ENCODE peak calls at places on chromosomes 6 and 20, in four cellular contexts. Z, K, L and S are unnamed samples.

GRCh38 chr6:161038229-161039003 is 46.8 kb downstream of the MAP3K4 start:
- DNase-seq in Z (no peak), L (no peak), K (peak), S (no peak)

GRCh38 chr20:48538058-48538825 is 289.6 kb downstream of the PREX1 start:
- DNase-seq in K (peak), L (no peak), Z (peak), S (no peak)

GRCh38 chr6:11120273-11121005 is 8.9 kb upstream of the ERVFRD-1 start:
- DNase-seq in K (no peak), Z (no peak), L (no peak), S (no peak)

GRCh38 chr20:34522969-34523871 is 7.0 kb downstream of the DYNLRB1 start:
- DNase-seq in Z (peak), K (peak), L (peak), S (peak)

GRCh38 chr6:53152576-53152975 is 3.9 kb upstream of the GCM1 start:
- DNase-seq in K (no peak), L (no peak), Z (no peak), S (no peak)

GRCh38 chr6:81774542-81774941 is 22.1 kb upstream of the TENT5A start:
- DNase-seq in L (no peak), K (peak), Z (peak), S (no peak)

GRCh38 chr6:159169557-159170332 is 545 bp downstream of the FNDC1 start:
- DNase-seq in Z (no peak), L (no peak), K (peak), S (peak)

GRCh38 chr6:89311853-89312531 is 3.1 kb downstream of the GABRR2 start:
- DNase-seq in Z (peak), L (no peak), K (no peak), S (peak)

GRCh38 chr6:66336171-66336570 is 629.1 kb upstream of the EYS start:
- DNase-seq in Z (no peak), L (no peak), K (no peak), S (no peak)

GRCh38 chr20:62357681-62358080 is 9.4 kb downstream of the LAMA5 start:
- DNase-seq in L (no peak), K (no peak), Z (no peak), S (no peak)

GRCh38 chr6:102895683-102896082 is 1502.2 kb downstream of the GRIK2 start:
- DNase-seq in L (no peak), Z (no peak), K (no peak), S (no peak)

GRCh38 chr6:136012198-136012884 is 160.8 kb downstream of the PDE7B start:
- DNase-seq in K (no peak), Z (no peak), L (no peak), S (no peak)

GRCh38 chr6:76707630-76708029 is 635.2 kb upstream of the IMPG1 start:
- DNase-seq in Z (no peak), L (no peak), K (no peak), S (no peak)

GRCh38 chr20:36474563-36474962 is 66.8 kb upstream of the MYL9 start:
- DNase-seq in Z (no peak), L (no peak), K (no peak), S (no peak)

GRCh38 chr6:45773906-45774305 is 241.8 kb downstream of the CLIC5 start:
- DNase-seq in K (no peak), L (no peak), Z (no peak), S (no peak)

GRCh38 chr20:13458860-13459451 is 179.8 kb downstream of the TASP1 start:
- DNase-seq in K (peak), L (peak), Z (peak), S (peak)

GRCh38 chr6:157990321-157991066 is 8.8 kb downstream of the SYNJ2 start:
- DNase-seq in L (no peak), Z (no peak), K (no peak), S (no peak)

GRCh38 chr20:23019403-23019802 is 15.7 kb upstream of the SSTR4 start:
- DNase-seq in K (peak), Z (no peak), L (no peak), S (no peak)

GRCh38 chr20:52724586-52724985 is 247.6 kb upstream of the TSHZ2 start:
- DNase-seq in L (no peak), Z (no peak), K (no peak), S (no peak)

GRCh38 chr6:115091461-115091860 is 748.6 kb upstream of the HS3ST5 start:
- DNase-seq in K (no peak), Z (no peak), L (no peak), S (no peak)

GRCh38 chr6:157268396-157268795 is 54.9 kb downstream of the TMEM242 start:
- DNase-seq in K (no peak), L (no peak), Z (no peak), S (no peak)

GRCh38 chr20:2820896-2821869 is 5.0 kb downstream of the TMEM239 start:
- DNase-seq in Z (no peak), K (no peak), L (peak), S (peak)

GRCh38 chr20:6665621-6666345 is 101.7 kb upstream of the BMP2 start:
- DNase-seq in L (no peak), K (no peak), Z (peak), S (no peak)
- TF ChIP-seq HMGXB4 in L (no peak), K (no peak), Z (no peak), S (no peak)

GRCh38 chr6:41079080-41079479 is 6.3 kb downstream of the NFYA start:
- DNase-seq in L (no peak), Z (no peak), K (no peak), S (no peak)
- TF ChIP-seq USF2 in L (no peak), Z (no peak), K (no peak), S (no peak)

DNA sequence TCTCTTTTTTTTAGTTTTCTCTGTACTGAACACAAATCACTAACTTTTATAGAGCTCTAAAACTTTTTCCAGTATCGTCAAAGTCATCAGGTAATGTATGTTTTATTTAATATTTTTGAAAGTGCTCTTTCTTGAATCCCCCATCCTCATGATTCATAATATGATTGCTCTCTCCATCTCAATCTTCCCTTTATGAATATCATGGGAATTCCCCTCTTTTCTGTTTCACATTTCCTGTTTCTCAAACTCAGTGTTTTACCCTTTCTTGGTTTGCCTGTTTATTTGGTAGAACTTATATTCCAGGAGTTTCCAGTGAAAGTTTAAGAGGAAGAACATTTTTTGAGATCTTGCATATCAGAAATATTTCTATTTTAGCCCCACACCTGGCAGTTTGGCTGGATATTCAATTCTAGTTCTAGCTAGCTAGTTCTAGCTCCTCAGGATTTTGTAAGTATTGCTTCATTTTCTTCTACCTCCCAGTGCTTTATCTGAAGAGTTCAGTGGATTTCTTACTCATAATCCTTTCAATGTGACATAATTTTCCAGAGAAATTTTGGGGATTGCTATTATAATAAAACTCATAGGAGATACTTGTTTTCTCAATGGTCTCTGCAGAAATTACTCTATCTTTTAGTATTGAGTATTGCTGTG is 6.1 kb upstream of the C6orf58 start:
- DNase-seq in Z (no peak), L (no peak), K (no peak), S (no peak)
- TF ChIP-seq HMGXB4 in Z (no peak), L (no peak), K (no peak), S (no peak)

GRCh38 chr20:407953-408842 is at the start of gene RBCK1:
- DNase-seq in Z (peak), K (peak), L (peak), S (peak)
- TF ChIP-seq USF2 in Z (no peak), K (no peak), L (peak), S (no peak)

GRCh38 chr6:165611294-165611693 is 51.7 kb downstream of the PDE10A start:
- DNase-seq in K (no peak), Z (no peak), L (no peak), S (no peak)

GRCh38 chr6:165616116-165616515 is 46.9 kb downstream of the PDE10A start:
- DNase-seq in Z (no peak), K (no peak), L (no peak), S (no peak)

GRCh38 chr6:165617528-165617927 is 45.5 kb downstream of the PDE10A start:
- DNase-seq in K (no peak), L (no peak), Z (no peak), S (no peak)

GRCh38 chr6:165618241-165618640 is 44.8 kb downstream of the PDE10A start:
- DNase-seq in Z (no peak), K (no peak), L (no peak), S (no peak)

GRCh38 chr6:165615629-165616028 is 47.4 kb downstream of the PDE10A start:
- DNase-seq in L (no peak), Z (no peak), K (no peak), S (no peak)
- TF ChIP-seq HMGXB4 in L (no peak), Z (no peak), K (no peak), S (no peak)

GRCh38 chr20:50095476-50096078 is 17.4 kb downstream of the UBE2V1 start:
- DNase-seq in Z (no peak), K (no peak), L (no peak), S (no peak)
- TF ChIP-seq USF2 in Z (no peak), K (no peak), L (no peak), S (no peak)

GRCh38 chr6:7669742-7670141 is 56.2 kb upstream of the BMP6 start:
- DNase-seq in Z (no peak), L (no peak), K (no peak), S (no peak)

GRCh38 chr6:7661364-7661763 is 64.5 kb upstream of the BMP6 start:
- DNase-seq in L (no peak), Z (no peak), K (no peak), S (no peak)

GRCh38 chr6:7658543-7658942 is 67.4 kb upstream of the BMP6 start:
- DNase-seq in Z (no peak), L (no peak), K (no peak), S (no peak)

GRCh38 chr6:7664003-7664402 is 61.9 kb upstream of the BMP6 start:
- DNase-seq in Z (no peak), L (no peak), K (no peak), S (no peak)
- TF ChIP-seq HMGXB4 in Z (no peak), L (no peak), K (no peak), S (no peak)

GRCh38 chr20:43731469-43731868 is 4.7 kb upstream of the GTSF1L start:
- DNase-seq in K (no peak), Z (no peak), L (peak), S (no peak)
- TF ChIP-seq USF2 in K (no peak), Z (no peak), L (no peak), S (no peak)